ENCODE peak calls at places on chromosomes 6 and 20, in eight cellular contexts. D, V, I, C, E, P, T and A are unnamed samples.

GRCh38 chr6:110390404-110390803 is 25.0 kb downstream of the DDO start:
- DNase-seq in D (no peak), V (peak), I (no peak), C (no peak), E (no peak), P (no peak), T (no peak), A (no peak)

GRCh38 chr20:57946559-57947315 is 236.9 kb upstream of the PMEPA1 start:
- DNase-seq in D (no peak), V (no peak), I (no peak), C (no peak), E (no peak), P (no peak), T (no peak), A (no peak)

GRCh38 chr20:63277466-63278272 is 5.1 kb downstream of the ARFGAP1 start:
- DNase-seq in D (no peak), V (no peak), I (no peak), C (no peak), E (no peak), P (no peak), T (no peak), A (no peak)

GRCh38 chr6:71886184-71887005 is at the start of gene RIMS1:
- DNase-seq in D (no peak), V (peak), I (peak), C (peak), E (no peak), P (no peak), T (no peak), A (peak)

GRCh38 chr6:30073489-30074240 is 1.9 kb downstream of the RNF39 start:
- DNase-seq in D (no peak), V (no peak), I (no peak), C (no peak), E (no peak), P (no peak), T (no peak), A (peak)

GRCh38 chr6:108597601-108598315 is 37.0 kb downstream of the FOXO3 start:
- DNase-seq in D (no peak), V (peak), I (no peak), C (no peak), E (no peak), P (no peak), T (no peak), A (no peak)

GRCh38 chr6:7707787-7708186 is 18.1 kb upstream of the BMP6 start:
- DNase-seq in D (no peak), V (no peak), I (no peak), C (peak), E (no peak), P (no peak), T (no peak), A (no peak)

GRCh38 chr6:133062702-133063319 is 178.3 kb upstream of the EYA4 start:
- DNase-seq in D (no peak), V (peak), I (no peak), C (peak), E (no peak), P (no peak), T (no peak), A (no peak)

GRCh38 chr6:34241351-34242215 is 4.9 kb downstream of the HMGA1 start:
- DNase-seq in D (no peak), V (no peak), I (no peak), C (no peak), E (no peak), P (no peak), T (no peak), A (no peak)

DNA sequence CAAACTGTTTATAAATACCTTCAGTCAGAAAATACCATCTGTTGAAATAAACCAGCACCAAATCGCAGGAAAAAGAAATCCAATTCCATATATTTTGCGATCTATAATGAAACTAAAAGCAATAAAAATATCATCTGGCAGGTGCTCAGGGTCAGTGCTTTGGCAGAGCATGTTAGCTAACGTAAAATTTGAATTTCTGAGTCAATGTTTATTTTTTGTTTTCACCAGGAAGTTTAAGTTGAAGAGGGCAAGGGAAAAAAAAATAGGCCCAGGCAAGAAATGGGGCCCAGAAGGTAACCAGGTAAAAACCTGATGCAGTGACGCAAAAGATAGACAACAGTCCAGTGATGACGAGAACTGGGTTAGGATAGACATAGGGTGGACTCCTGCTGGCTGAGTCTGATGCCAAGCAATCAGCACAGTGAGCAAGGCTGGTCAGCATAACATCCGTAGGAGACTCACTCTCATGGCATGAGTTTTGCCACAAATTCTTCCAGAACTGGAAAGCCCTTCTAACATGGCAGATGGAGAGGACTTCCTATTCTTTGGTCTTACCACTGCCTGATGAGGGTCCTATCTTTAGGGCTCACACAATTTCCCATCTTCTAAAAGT is 42.2 kb downstream of the ZHX3 start:
- DNase-seq in D (no peak), V (no peak), I (no peak), C (peak), E (peak), P (no peak), T (no peak), A (no peak)
- TF ChIP-seq CTCF in D (no peak), V (no peak), I (no peak), C (no peak), E (no peak), P (no peak), T (no peak), A (no peak)

DNA sequence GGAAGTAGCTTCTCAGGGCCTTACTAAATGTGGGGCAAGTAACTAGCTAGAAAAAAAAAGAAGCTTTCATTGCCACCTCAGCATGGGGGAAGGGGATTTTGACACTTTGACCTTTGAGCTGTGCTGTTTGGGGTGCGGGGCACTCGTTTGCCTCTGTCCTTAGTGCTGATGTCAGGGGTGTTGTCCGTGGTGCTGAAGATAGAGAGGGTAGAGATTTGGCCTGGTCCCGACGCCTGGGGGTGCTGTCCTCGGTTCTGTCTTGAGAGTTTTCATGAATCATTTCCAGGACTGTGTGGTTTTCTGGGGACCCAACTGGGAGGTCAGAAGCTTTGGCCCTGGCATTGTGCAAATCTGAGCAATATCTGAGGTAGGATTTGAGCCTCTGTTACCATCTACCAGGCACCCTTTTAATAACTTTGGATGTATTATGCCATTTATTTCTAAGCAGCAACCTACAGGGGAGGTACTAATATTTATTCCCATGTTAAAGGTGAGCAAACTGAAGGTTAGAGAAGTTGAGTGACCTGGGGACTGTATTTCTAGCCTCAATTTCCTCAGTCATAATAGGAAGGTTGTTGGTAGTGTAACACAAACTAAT is 78.0 kb downstream of the DLGAP4 start:
- DNase-seq in D (peak), V (peak), I (peak), C (peak), E (peak), P (peak), T (peak), A (peak)
- TF ChIP-seq CTCF in D (peak), V (peak), I (peak), C (peak), E (peak), P (no peak), T (no peak), A (no peak)

GRCh38 chr20:53916173-53916512 is 154.3 kb downstream of the BCAS1 start:
- DNase-seq in D (no peak), V (no peak), I (peak), C (no peak), E (no peak), P (no peak), T (no peak), A (no peak)

GRCh38 chr20:53914091-53914860 is 156.1 kb downstream of the BCAS1 start:
- DNase-seq in D (no peak), V (no peak), I (peak), C (peak), E (no peak), P (no peak), T (no peak), A (no peak)

GRCh38 chr20:53914861-53915458 is 155.4 kb downstream of the BCAS1 start:
- DNase-seq in D (no peak), V (no peak), I (peak), C (no peak), E (no peak), P (no peak), T (no peak), A (no peak)

GRCh38 chr20:53917145-53918009 is 153.0 kb downstream of the BCAS1 start:
- DNase-seq in D (no peak), V (no peak), I (peak), C (peak), E (peak), P (no peak), T (no peak), A (peak)

GRCh38 chr20:53915459-53916172 is 154.8 kb downstream of the BCAS1 start:
- DNase-seq in D (peak), V (peak), I (peak), C (peak), E (peak), P (peak), T (peak), A (peak)
- TF ChIP-seq CTCF in D (peak), V (peak), I (peak), C (peak), E (peak), P (peak), T (peak), A (peak)

DNA sequence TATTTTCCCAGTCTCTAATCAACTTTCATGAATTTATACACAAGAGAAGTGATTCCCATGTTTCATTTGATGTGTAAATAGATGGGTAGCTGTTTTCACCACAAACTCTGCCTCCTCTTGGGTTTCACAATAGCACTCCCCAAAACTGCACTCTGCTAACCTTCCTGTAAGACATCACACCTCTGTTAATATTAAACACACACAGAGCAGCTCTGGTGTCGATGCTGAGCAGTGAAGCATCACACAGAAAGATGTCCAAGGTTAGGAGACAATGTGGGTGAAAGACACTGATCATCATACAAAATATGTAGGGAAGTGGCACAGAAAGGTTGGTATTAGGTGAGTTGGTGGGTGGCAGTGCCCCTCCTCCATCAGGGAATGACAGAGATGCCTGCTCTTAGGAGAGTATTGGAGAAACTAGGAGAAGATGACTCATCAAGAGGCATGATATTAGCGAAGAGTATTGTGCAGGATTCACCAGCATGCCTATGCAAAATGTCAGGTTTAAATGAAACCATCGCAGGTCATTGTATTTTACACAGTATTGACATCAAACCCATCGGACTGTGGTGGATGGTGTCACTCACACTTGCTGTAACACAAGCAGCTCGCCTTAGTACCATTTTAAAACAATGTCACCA is 199.8 kb downstream of the TBXT start:
- DNase-seq in D (no peak), V (no peak), I (no peak), C (no peak), E (no peak), P (no peak), T (no peak), A (no peak)
- TF ChIP-seq CTCF in D (no peak), V (no peak), I (no peak), C (no peak), E (no peak), P (no peak), T (no peak), A (no peak)

DNA sequence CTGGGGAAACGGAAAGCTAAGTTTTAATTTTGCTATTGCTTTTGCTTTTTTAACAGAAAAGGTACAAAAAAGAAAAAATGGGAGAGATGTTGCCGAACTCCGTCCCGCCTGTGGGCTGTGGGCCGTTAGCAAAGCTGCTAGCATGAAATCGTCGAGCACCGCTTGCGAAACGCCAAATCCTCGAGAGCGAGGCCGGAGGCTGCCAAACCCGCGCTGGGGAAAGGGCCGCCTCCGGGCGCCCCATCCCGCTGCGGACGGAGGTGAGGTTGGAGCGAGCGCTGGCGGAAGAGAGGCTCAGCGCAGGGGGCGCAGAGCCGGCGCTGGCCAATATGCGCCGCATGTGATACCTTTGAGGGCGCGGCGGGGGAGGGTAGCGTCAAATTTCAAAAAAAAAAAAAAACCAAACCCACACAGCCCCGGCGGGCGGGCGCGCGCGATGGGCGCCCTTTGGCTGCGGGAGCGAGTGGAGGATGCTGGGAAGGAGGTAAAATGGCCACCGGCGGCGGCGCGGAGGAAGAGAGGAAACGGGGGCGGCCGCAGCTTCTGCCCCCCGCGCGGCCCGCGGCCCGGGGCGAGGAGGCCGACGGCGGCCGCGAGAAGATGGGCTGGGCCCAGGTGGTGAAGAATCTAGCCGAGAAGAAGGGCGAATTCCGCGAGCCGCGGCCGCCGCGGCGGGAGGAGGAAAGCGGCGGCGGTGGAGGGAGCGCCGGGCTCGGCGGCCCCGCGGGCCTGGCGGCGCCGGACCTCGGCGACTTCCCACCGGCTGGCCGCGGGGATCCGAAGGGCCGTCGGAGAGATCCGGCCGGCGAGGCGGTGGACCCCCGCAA is at the start of gene ZCCHC3:
- DNase-seq in D (peak), V (peak), I (peak), C (peak), E (peak), P (peak), T (peak), A (peak)
- TF ChIP-seq CTCF in D (no peak), V (no peak), I (peak), C (peak), E (no peak), P (no peak), T (no peak), A (peak)